ENCODE peak calls at places on chromosomes 12 and 14, in five cellular contexts. M is right lobe of liver, Z is A549, A is dorsolateral prefrontal cortex, C is astrocyte of the spinal cord. R is an unnamed sample.

GRCh38 chr14:76810953-76811400 is 1.7 kb downstream of the ANGEL1 start:
- DNase-seq in M (no peak), Z (peak; percentile 37), A (no peak), C (peak; percentile 35), R (peak; percentile 54)

GRCh38 chr14:100907240-100907639 is 3.7 kb upstream of the RTL1 start:
- DNase-seq in M (no peak), Z (no peak), A (no peak), C (no peak), R (no peak)

GRCh38 chr14:63523735-63524408 is 19.3 kb downstream of the PPP2R5E start:
- DNase-seq in M (no peak), Z (no peak), A (no peak), C (no peak), R (no peak)

GRCh38 chr14:37170237-37170636 is 2.2 kb downstream of the SLC25A21 start:
- DNase-seq in M (no peak), Z (no peak), A (no peak), C (no peak), R (no peak)

GRCh38 chr14:30196861-30197260 is 269.2 kb upstream of the PRKD1 start:
- DNase-seq in M (no peak), Z (no peak), A (no peak), C (no peak), R (no peak)

GRCh38 chr14:22994762-22995275 is 12.5 kb upstream of the AJUBA start:
- DNase-seq in M (no peak), Z (peak; percentile 40), A (no peak), C (peak; percentile 53), R (peak; percentile 86)

GRCh38 chr14:96176811-96177211 is 27.8 kb upstream of the BDKRB2 start:
- DNase-seq in M (no peak), Z (no peak), A (no peak), C (peak; percentile 9), R (peak; percentile 78)

GRCh38 chr12:29902043-29902442 is 118.3 kb upstream of the TMTC1 start:
- DNase-seq in M (no peak), Z (no peak), A (no peak), C (no peak), R (no peak)

GRCh38 chr12:132568826-132569480 is 41.4 kb downstream of the LRCOL1 start:
- DNase-seq in M (no peak), Z (no peak), A (no peak), C (no peak), R (no peak)

GRCh38 chr14:92724516-92725340 is 23.7 kb downstream of the LGMN start:
- DNase-seq in M (no peak), Z (peak; percentile 53), A (no peak), C (no peak), R (no peak)

GRCh38 chr12:66679441-66680069 is 679 bp upstream of the GRIP1 start:
- DNase-seq in M (no peak), Z (no peak), A (no peak), C (no peak), R (no peak)

GRCh38 chr12:120757226-120757742 is 31.7 kb downstream of the ACADS start:
- DNase-seq in M (no peak), Z (no peak), A (no peak), C (no peak), R (no peak)

GRCh38 chr14:54689928-54690327 is 123.0 kb downstream of the SAMD4A start:
- DNase-seq in M (no peak), Z (no peak), A (no peak), C (no peak), R (no peak)

GRCh38 chr12:692274-692673 is 29.0 kb upstream of the NINJ2 start:
- DNase-seq in M (no peak), Z (no peak), A (no peak), C (no peak), R (no peak)

GRCh38 chr14:90505531-90505930 is 108.7 kb downstream of the CALM1 start:
- DNase-seq in M (no peak), Z (no peak), A (no peak), C (no peak), R (no peak)

GRCh38 chr12:109739747-109740693 is 26.4 kb downstream of the FAM222A start:
- DNase-seq in M (peak; percentile 34), Z (no peak), A (peak; percentile 18), C (no peak), R (no peak)

GRCh38 chr12:7433276-7433822 is 10.6 kb downstream of the CD163L1 start:
- DNase-seq in M (no peak), Z (peak; percentile 78), A (no peak), C (peak; percentile 74), R (peak; percentile 57)

GRCh38 chr14:102824832-102825231 is 47.6 kb downstream of the TRAF3 start:
- DNase-seq in M (peak; percentile 90), Z (peak; percentile 13), A (no peak), C (peak; percentile 53), R (peak; percentile 49)

GRCh38 chr12:75913502-75914110 is 118.0 kb downstream of the PHLDA1 start:
- DNase-seq in M (no peak), Z (no peak), A (no peak), C (no peak), R (no peak)

GRCh38 chr14:105088812-105089745 is 23.8 kb upstream of the GPR132 start:
- DNase-seq in M (no peak), Z (peak; percentile 65), A (peak; percentile 26), C (no peak), R (peak; percentile 31)

GRCh38 chr14:105087963-105088811 is 23.0 kb upstream of the GPR132 start:
- DNase-seq in M (no peak), Z (peak; percentile 95), A (peak; percentile 27), C (peak; percentile 77), R (peak; percentile 72)

GRCh38 chr14:105086833-105087307 is 21.6 kb upstream of the GPR132 start:
- DNase-seq in M (peak; percentile 81), Z (peak; percentile 85), A (peak; percentile 45), C (peak; percentile 78), R (peak; percentile 67)

GRCh38 chr14:105085766-105086165 is 20.5 kb upstream of the GPR132 start:
- DNase-seq in M (no peak), Z (no peak), A (peak; percentile 24), C (no peak), R (no peak)

DNA sequence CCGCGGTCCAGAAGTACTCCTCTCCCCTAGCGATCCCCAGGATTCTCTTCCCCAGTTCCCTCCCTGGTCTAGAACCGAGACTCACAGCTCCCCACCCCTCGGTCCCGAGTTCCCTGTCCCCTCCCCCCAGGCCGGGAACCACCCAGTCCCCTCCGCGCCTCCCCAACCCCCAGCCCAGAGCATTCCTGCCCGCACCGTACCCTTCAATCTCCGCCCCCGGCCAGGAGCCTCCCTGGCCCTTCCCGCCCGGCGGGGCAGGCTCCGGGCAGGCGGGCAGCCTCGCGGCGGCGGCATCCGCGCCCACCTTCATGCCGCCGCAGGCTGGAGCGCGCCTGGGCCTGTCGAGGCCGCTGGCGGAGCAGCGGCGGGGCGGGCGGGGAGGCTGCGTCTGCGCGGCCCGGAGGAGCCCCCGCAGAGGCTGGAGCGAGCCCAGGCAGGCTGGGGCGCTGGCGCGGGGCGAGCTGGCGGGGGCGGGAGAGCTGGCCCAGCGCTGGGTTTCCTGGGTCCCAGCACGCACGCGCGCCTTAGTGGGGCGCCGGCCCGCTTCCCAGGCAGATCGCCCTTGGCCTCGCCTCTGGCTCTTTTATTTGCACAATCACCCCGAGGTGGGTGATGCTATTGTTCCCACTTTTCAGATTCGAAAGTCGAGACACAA is 22.2 kb upstream of the GPR132 start:
- DNase-seq in M (no peak), Z (peak; percentile 84), A (peak; percentile 33), C (peak; percentile 54), R (peak; percentile 65)
- H3K4me3 ChIP-seq in M (peak overlapping the region; percentile 12), Z (peak overlapping the region; percentile 68), A (peak overlapping the region; percentile 61), C (peak overlapping the region; percentile 53), R (peak overlapping the region; percentile 59)

DNA sequence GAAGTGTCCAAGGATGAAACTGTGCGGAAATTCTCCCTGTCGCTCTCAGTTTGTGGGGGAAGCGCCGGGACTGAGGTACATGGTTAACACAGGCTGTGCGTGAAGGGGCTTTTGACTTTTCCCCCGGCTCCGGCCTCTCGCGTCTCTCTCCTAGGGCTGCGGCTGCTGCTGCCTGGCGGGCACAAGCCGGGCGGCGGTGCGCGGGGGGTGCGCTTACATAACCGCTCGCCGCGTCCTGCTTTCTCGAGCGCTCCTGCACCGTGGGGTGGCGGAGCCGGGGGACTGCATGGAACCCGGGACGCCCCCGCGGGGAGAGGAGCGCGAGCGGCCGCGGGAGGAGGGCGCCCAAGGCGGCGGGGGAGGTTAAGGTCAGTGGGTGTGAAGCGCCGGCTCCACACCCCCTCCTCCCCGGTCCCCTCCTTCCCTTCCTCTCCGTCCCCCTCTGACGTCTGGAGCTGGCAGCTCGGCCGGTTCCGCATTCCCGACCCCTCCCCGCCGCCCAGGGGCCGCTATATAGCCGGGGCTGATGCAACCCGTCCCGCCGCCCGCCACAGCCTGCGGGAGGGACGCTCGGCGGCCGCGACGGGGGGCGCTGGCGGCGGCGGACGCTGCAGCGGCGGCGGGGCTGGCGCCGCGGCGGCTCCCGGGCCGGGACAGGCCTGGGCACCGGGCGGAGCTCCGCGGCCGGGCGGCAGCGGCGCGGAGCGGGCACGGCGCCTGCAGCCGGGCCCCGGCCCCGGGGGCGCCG is at the start of gene JDP2:
- DNase-seq in M (peak; percentile 94), Z (peak; percentile 80), A (peak; percentile 83), C (peak; percentile 79), R (peak; percentile 79)
- TF ChIP-seq CTCF in M (peak; percentile 7), Z (no peak), A (no peak), C (no peak), R (no peak)

DNA sequence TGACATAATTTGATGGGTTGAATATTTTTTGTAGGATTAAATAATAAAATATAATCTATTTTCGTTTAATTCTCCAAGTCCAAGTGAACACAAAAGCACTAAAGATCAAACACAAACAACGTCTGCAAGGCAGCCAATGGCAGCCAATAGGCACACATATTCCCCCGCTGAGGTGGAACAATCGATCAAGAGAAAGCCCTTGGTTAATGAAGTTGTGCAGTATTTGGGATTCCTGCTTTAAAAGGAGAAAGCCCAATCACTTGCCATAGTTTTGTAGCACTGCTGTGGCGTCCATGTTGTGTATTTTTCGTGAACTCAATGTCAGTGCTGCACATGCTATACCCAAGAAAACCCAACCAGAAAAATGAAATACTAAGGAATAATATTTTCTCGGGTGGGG is 1.5 kb downstream of the DHRS7 start:
- DNase-seq in M (no peak), Z (no peak), A (no peak), C (no peak), R (no peak)
- H3K4me3 ChIP-seq in M (no peak overlapping the region), Z (peak overlapping the region; percentile 83), A (peak overlapping the region; percentile 78), C (peak overlapping the region; percentile 92), R (no peak overlapping the region)

GRCh38 chr12:80491176-80491575 is 47.1 kb downstream of the PTPRQ start:
- DNase-seq in M (no peak), Z (no peak), A (no peak), C (no peak), R (no peak)

GRCh38 chr12:80490329-80490728 is 46.3 kb downstream of the PTPRQ start:
- DNase-seq in M (no peak), Z (no peak), A (no peak), C (no peak), R (peak; percentile 20)

GRCh38 chr12:80484778-80485177 is 40.7 kb downstream of the PTPRQ start:
- DNase-seq in M (no peak), Z (no peak), A (no peak), C (no peak), R (no peak)

DNA sequence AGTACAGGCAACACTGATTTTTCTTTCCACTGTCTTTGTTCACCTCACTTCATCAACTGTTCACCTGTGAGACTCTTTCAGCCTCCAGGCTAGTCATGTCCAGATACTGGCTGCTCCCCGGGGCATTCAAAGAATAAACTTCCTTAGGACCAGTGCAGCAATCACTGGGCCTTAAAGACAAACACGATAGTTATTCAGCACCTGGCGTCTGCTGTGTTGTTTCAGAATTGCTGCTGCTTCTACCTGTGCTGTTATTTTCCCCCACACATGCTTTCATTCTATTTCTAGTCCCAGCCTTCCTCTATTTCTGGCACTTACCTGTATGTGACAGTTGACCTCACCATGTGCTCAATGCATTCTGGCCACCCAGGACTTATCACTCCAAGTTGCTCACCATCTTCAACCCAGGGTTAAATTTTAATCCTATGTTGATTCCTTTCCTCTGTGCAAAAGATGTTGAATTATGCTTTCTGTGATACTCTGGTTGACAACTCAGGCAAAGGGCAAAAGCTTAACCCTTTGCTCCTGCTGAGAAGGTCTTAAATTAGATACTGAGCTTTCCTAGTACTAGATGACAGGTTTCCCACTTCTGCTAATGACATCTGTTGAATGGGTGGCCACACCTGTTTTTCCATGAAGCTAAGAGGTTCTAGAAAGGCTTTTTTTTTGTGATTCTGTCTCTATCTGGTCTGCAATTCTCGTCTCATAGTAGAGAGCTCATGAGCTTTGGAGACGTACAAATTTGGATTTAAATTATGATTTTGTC is 41.4 kb downstream of the PTPRQ start:
- DNase-seq in M (no peak), Z (no peak), A (no peak), C (no peak), R (no peak)
- TF ChIP-seq CTCF in M (no peak), Z (no peak), A (no peak), C (no peak), R (no peak)